ENCODE peak calls at places on chromosomes 16 and 17, in six cellular contexts. One of them, this sample, is unnamed.

GRCh38 chr17:63246344-63246743 is 199.8 kb downstream of the CYB561 start:
- DNase-seq in RPMI7951: no peak
- DNase-seq in NCI-H1417: no peak
- DNase-seq in sciatic nerve: no peak
- DNase-seq in AG04449: peak; percentile 19
- DNase-seq in OCI-M1: no peak
- DNase-seq in this sample: peak; percentile 6

GRCh38 chr17:27940503-27940902 is 47.3 kb upstream of the LYRM9 start:
- DNase-seq in AG04449: no peak
- DNase-seq in OCI-M1: no peak
- DNase-seq in RPMI7951: no peak
- DNase-seq in sciatic nerve: no peak
- DNase-seq in NCI-H1417: peak; percentile 35
- DNase-seq in this sample: no peak

GRCh38 chr16:48947371-48947713 is 334.3 kb downstream of the CBLN1 start:
- DNase-seq in OCI-M1: no peak
- DNase-seq in AG04449: no peak
- DNase-seq in RPMI7951: no peak
- DNase-seq in NCI-H1417: no peak
- DNase-seq in sciatic nerve: no peak
- DNase-seq in this sample: no peak

GRCh38 chr16:27547134-27547533 is 2.6 kb downstream of the GTF3C1 start:
- DNase-seq in OCI-M1: peak; percentile 74
- DNase-seq in AG04449: no peak
- DNase-seq in NCI-H1417: no peak
- DNase-seq in sciatic nerve: no peak
- DNase-seq in RPMI7951: peak; percentile 89
- DNase-seq in this sample: no peak

GRCh38 chr17:76270127-76270592 is 5.0 kb downstream of the UBALD2 start:
- DNase-seq in RPMI7951: no peak
- DNase-seq in OCI-M1: no peak
- DNase-seq in AG04449: no peak
- DNase-seq in sciatic nerve: no peak
- DNase-seq in NCI-H1417: no peak
- DNase-seq in this sample: no peak

GRCh38 chr17:43591750-43592562 is 45.8 kb upstream of the ETV4 start:
- DNase-seq in RPMI7951: peak; percentile 84
- DNase-seq in AG04449: no peak
- DNase-seq in sciatic nerve: peak; percentile 89
- DNase-seq in OCI-M1: no peak
- DNase-seq in NCI-H1417: no peak
- DNase-seq in this sample: no peak

GRCh38 chr17:77377836-77378235 is 237.1 kb downstream of the SEC14L1 start:
- DNase-seq in OCI-M1: no peak
- DNase-seq in RPMI7951: no peak
- DNase-seq in AG04449: no peak
- DNase-seq in NCI-H1417: no peak
- DNase-seq in sciatic nerve: no peak
- DNase-seq in this sample: no peak

GRCh38 chr16:62549875-62550274 is 513.6 kb upstream of the CDH8 start:
- DNase-seq in NCI-H1417: no peak
- DNase-seq in sciatic nerve: no peak
- DNase-seq in AG04449: no peak
- DNase-seq in RPMI7951: no peak
- DNase-seq in OCI-M1: no peak
- DNase-seq in this sample: no peak

GRCh38 chr17:6492892-6493674 is 48.8 kb downstream of the PIMREG start:
- DNase-seq in AG04449: no peak
- DNase-seq in sciatic nerve: peak; percentile 33
- DNase-seq in NCI-H1417: no peak
- DNase-seq in OCI-M1: peak; percentile 46
- DNase-seq in RPMI7951: no peak
- DNase-seq in this sample: no peak

GRCh38 chr16:19700319-19700781 is 17.7 kb downstream of the KNOP1 start:
- DNase-seq in AG04449: no peak
- DNase-seq in OCI-M1: no peak
- DNase-seq in NCI-H1417: peak; percentile 29
- DNase-seq in RPMI7951: peak; percentile 43
- DNase-seq in sciatic nerve: no peak
- DNase-seq in this sample: peak; percentile 58

GRCh38 chr16:49588729-49589384 is 215.3 kb downstream of the C16orf78 start:
- DNase-seq in sciatic nerve: peak; percentile 7
- DNase-seq in RPMI7951: peak; percentile 22
- DNase-seq in OCI-M1: no peak
- DNase-seq in NCI-H1417: no peak
- DNase-seq in AG04449: no peak
- DNase-seq in this sample: no peak

GRCh38 chr17:1275962-1276736 is 3.3 kb upstream of the TRARG1 start:
- DNase-seq in RPMI7951: peak; percentile 29
- DNase-seq in sciatic nerve: peak; percentile 84
- DNase-seq in OCI-M1: peak; percentile 52
- DNase-seq in NCI-H1417: peak; percentile 54
- DNase-seq in AG04449: no peak
- DNase-seq in this sample: no peak

GRCh38 chr17:32941419-32942032 is 13.6 kb downstream of the TMEM98 start:
- DNase-seq in NCI-H1417: no peak
- DNase-seq in RPMI7951: no peak
- DNase-seq in OCI-M1: peak; percentile 29
- DNase-seq in AG04449: no peak
- DNase-seq in sciatic nerve: no peak
- DNase-seq in this sample: no peak

GRCh38 chr17:50290074-50290702 is 15.9 kb downstream of the TMEM92 start:
- DNase-seq in AG04449: peak; percentile 96
- DNase-seq in RPMI7951: peak; percentile 94
- DNase-seq in sciatic nerve: no peak
- DNase-seq in OCI-M1: peak; percentile 65
- DNase-seq in NCI-H1417: no peak
- DNase-seq in this sample: peak; percentile 75

GRCh38 chr17:4266550-4266949 is 2.8 kb upstream of the ANKFY1 start:
- DNase-seq in OCI-M1: no peak
- DNase-seq in AG04449: no peak
- DNase-seq in RPMI7951: no peak
- DNase-seq in sciatic nerve: no peak
- DNase-seq in NCI-H1417: no peak
- DNase-seq in this sample: no peak

GRCh38 chr16:8959921-8960787 is 3.6 kb downstream of the USP7 start:
- DNase-seq in RPMI7951: no peak
- DNase-seq in NCI-H1417: no peak
- DNase-seq in sciatic nerve: no peak
- DNase-seq in AG04449: no peak
- DNase-seq in OCI-M1: peak; percentile 65
- DNase-seq in this sample: no peak

GRCh38 chr16:30335598-30336474 is 19.3 kb downstream of the CD2BP2 start:
- DNase-seq in AG04449: no peak
- DNase-seq in NCI-H1417: no peak
- DNase-seq in sciatic nerve: no peak
- DNase-seq in OCI-M1: no peak
- DNase-seq in RPMI7951: peak; percentile 72
- DNase-seq in this sample: no peak

GRCh38 chr17:39351508-39351907 is 49.9 kb downstream of the FBXL20 start:
- DNase-seq in sciatic nerve: no peak
- DNase-seq in OCI-M1: no peak
- DNase-seq in RPMI7951: no peak
- DNase-seq in NCI-H1417: no peak
- DNase-seq in AG04449: no peak
- DNase-seq in this sample: no peak

GRCh38 chr17:47719411-47720152 is 13.5 kb upstream of the TBX21 start:
- DNase-seq in AG04449: peak; percentile 21
- DNase-seq in RPMI7951: peak; percentile 73
- DNase-seq in OCI-M1: peak; percentile 78
- DNase-seq in sciatic nerve: no peak
- DNase-seq in NCI-H1417: no peak
- DNase-seq in this sample: no peak

This sample was measured in epithelial cell of proximal tubule.